ENCODE peak calls at places on chromosomes 1 and 21, in ten cellular contexts. One of them, this sample, is unnamed.

GRCh38 chr1:92480200-92480812 is 6.4 kb downstream of the GFI1 start:
- DNase-seq in psoas muscle: no peak
- DNase-seq in uterus: no peak
- DNase-seq in stromal cell of bone marrow: no peak
- DNase-seq in lower leg skin: no peak
- DNase-seq in NCI-H748 treated with DMSO at 0.1 percent for 48 hours: no peak
- DNase-seq in brain microvascular endothelial cell: no peak
- DNase-seq in CD4-positive, alpha-beta T cell: no peak
- DNase-seq in fibroblast of pulmonary artery: no peak
- DNase-seq in activated gamma-delta T cell treated with Interleukin-2 at 50 U/mL for 16 hours: no peak
- DNase-seq in this sample: no peak

GRCh38 chr21:34579411-34579810 is 35.5 kb downstream of the RCAN1 start:
- DNase-seq in psoas muscle: no peak
- DNase-seq in uterus: no peak
- DNase-seq in stromal cell of bone marrow: peak; percentile 61
- DNase-seq in lower leg skin: no peak
- DNase-seq in NCI-H748 treated with DMSO at 0.1 percent for 48 hours: no peak
- DNase-seq in brain microvascular endothelial cell: peak; percentile 47
- DNase-seq in CD4-positive, alpha-beta T cell: no peak
- DNase-seq in fibroblast of pulmonary artery: peak; percentile 27
- DNase-seq in activated gamma-delta T cell treated with Interleukin-2 at 50 U/mL for 16 hours: no peak
- DNase-seq in this sample: no peak

GRCh38 chr1:220182656-220183055 is 88.7 kb downstream of the IARS2 start:
- DNase-seq in psoas muscle: no peak
- DNase-seq in uterus: no peak
- DNase-seq in stromal cell of bone marrow: no peak
- DNase-seq in lower leg skin: no peak
- DNase-seq in NCI-H748 treated with DMSO at 0.1 percent for 48 hours: no peak
- DNase-seq in brain microvascular endothelial cell: peak; percentile 15
- DNase-seq in CD4-positive, alpha-beta T cell: no peak
- DNase-seq in fibroblast of pulmonary artery: peak; percentile 10
- DNase-seq in activated gamma-delta T cell treated with Interleukin-2 at 50 U/mL for 16 hours: no peak
- DNase-seq in this sample: no peak

GRCh38 chr1:9115656-9116205 is 13.2 kb downstream of the GPR157 start:
- DNase-seq in psoas muscle: no peak
- DNase-seq in uterus: no peak
- DNase-seq in stromal cell of bone marrow: no peak
- DNase-seq in lower leg skin: no peak
- DNase-seq in NCI-H748 treated with DMSO at 0.1 percent for 48 hours: no peak
- DNase-seq in brain microvascular endothelial cell: no peak
- DNase-seq in CD4-positive, alpha-beta T cell: no peak
- DNase-seq in fibroblast of pulmonary artery: peak; percentile 18
- DNase-seq in activated gamma-delta T cell treated with Interleukin-2 at 50 U/mL for 16 hours: no peak
- DNase-seq in this sample: no peak

GRCh38 chr1:206526064-206526911 is 19.0 kb downstream of the RASSF5 start:
- DNase-seq in psoas muscle: no peak
- DNase-seq in uterus: no peak
- DNase-seq in stromal cell of bone marrow: no peak
- DNase-seq in lower leg skin: no peak
- DNase-seq in NCI-H748 treated with DMSO at 0.1 percent for 48 hours: no peak
- DNase-seq in brain microvascular endothelial cell: no peak
- DNase-seq in CD4-positive, alpha-beta T cell: no peak
- DNase-seq in fibroblast of pulmonary artery: no peak
- DNase-seq in activated gamma-delta T cell treated with Interleukin-2 at 50 U/mL for 16 hours: no peak
- DNase-seq in this sample: no peak

GRCh38 chr1:95916616-95917015 is 682.6 kb downstream of the RWDD3 start:
- DNase-seq in psoas muscle: no peak
- DNase-seq in uterus: no peak
- DNase-seq in stromal cell of bone marrow: no peak
- DNase-seq in lower leg skin: no peak
- DNase-seq in NCI-H748 treated with DMSO at 0.1 percent for 48 hours: peak; percentile 8
- DNase-seq in brain microvascular endothelial cell: no peak
- DNase-seq in CD4-positive, alpha-beta T cell: no peak
- DNase-seq in fibroblast of pulmonary artery: peak; percentile 41
- DNase-seq in activated gamma-delta T cell treated with Interleukin-2 at 50 U/mL for 16 hours: no peak
- DNase-seq in this sample: peak; percentile 1

GRCh38 chr1:84855168-84855567 is 37.8 kb downstream of the LPAR3 start:
- DNase-seq in psoas muscle: no peak
- DNase-seq in uterus: no peak
- DNase-seq in stromal cell of bone marrow: peak; percentile 39
- DNase-seq in lower leg skin: no peak
- DNase-seq in NCI-H748 treated with DMSO at 0.1 percent for 48 hours: no peak
- DNase-seq in brain microvascular endothelial cell: no peak
- DNase-seq in CD4-positive, alpha-beta T cell: no peak
- DNase-seq in fibroblast of pulmonary artery: peak; percentile 65
- DNase-seq in activated gamma-delta T cell treated with Interleukin-2 at 50 U/mL for 16 hours: no peak
- DNase-seq in this sample: no peak

GRCh38 chr1:6330410-6330827 is 63.1 kb downstream of the ACOT7 start:
- DNase-seq in psoas muscle: no peak
- DNase-seq in uterus: peak; percentile 39
- DNase-seq in stromal cell of bone marrow: peak; percentile 65
- DNase-seq in lower leg skin: no peak
- DNase-seq in NCI-H748 treated with DMSO at 0.1 percent for 48 hours: no peak
- DNase-seq in brain microvascular endothelial cell: no peak
- DNase-seq in CD4-positive, alpha-beta T cell: no peak
- DNase-seq in fibroblast of pulmonary artery: peak; percentile 68
- DNase-seq in activated gamma-delta T cell treated with Interleukin-2 at 50 U/mL for 16 hours: no peak
- DNase-seq in this sample: no peak

GRCh38 chr1:19035356-19036048 is 79.0 kb upstream of the IFFO2 start:
- DNase-seq in psoas muscle: no peak
- DNase-seq in uterus: no peak
- DNase-seq in stromal cell of bone marrow: no peak
- DNase-seq in lower leg skin: no peak
- DNase-seq in NCI-H748 treated with DMSO at 0.1 percent for 48 hours: no peak
- DNase-seq in brain microvascular endothelial cell: no peak
- DNase-seq in CD4-positive, alpha-beta T cell: peak; percentile 16
- DNase-seq in fibroblast of pulmonary artery: no peak
- DNase-seq in activated gamma-delta T cell treated with Interleukin-2 at 50 U/mL for 16 hours: no peak
- DNase-seq in this sample: no peak

GRCh38 chr1:69513621-69514020 is 54.1 kb upstream of the LRRC7 start:
- DNase-seq in psoas muscle: no peak
- DNase-seq in uterus: no peak
- DNase-seq in stromal cell of bone marrow: peak; percentile 13
- DNase-seq in lower leg skin: no peak
- DNase-seq in NCI-H748 treated with DMSO at 0.1 percent for 48 hours: no peak
- DNase-seq in brain microvascular endothelial cell: no peak
- DNase-seq in CD4-positive, alpha-beta T cell: no peak
- DNase-seq in fibroblast of pulmonary artery: peak; percentile 35
- DNase-seq in activated gamma-delta T cell treated with Interleukin-2 at 50 U/mL for 16 hours: no peak
- DNase-seq in this sample: no peak

GRCh38 chr1:80153762-80154555 is 1147.4 kb upstream of the ADGRL4 start:
- DNase-seq in psoas muscle: no peak
- DNase-seq in uterus: no peak
- DNase-seq in stromal cell of bone marrow: no peak
- DNase-seq in lower leg skin: no peak
- DNase-seq in NCI-H748 treated with DMSO at 0.1 percent for 48 hours: no peak
- DNase-seq in brain microvascular endothelial cell: no peak
- DNase-seq in CD4-positive, alpha-beta T cell: no peak
- DNase-seq in fibroblast of pulmonary artery: no peak
- DNase-seq in activated gamma-delta T cell treated with Interleukin-2 at 50 U/mL for 16 hours: no peak
- DNase-seq in this sample: no peak

GRCh38 chr21:45993210-45994085 is 11.9 kb downstream of the COL6A1 start:
- DNase-seq in psoas muscle: peak; percentile 74
- DNase-seq in uterus: peak; percentile 44
- DNase-seq in stromal cell of bone marrow: no peak
- DNase-seq in lower leg skin: peak; percentile 14
- DNase-seq in NCI-H748 treated with DMSO at 0.1 percent for 48 hours: no peak
- DNase-seq in brain microvascular endothelial cell: no peak
- DNase-seq in CD4-positive, alpha-beta T cell: no peak
- DNase-seq in fibroblast of pulmonary artery: no peak
- DNase-seq in activated gamma-delta T cell treated with Interleukin-2 at 50 U/mL for 16 hours: peak; percentile 3
- DNase-seq in this sample: no peak

GRCh38 chr1:60970081-60970509 is 112.3 kb upstream of the NFIA start:
- DNase-seq in psoas muscle: no peak
- DNase-seq in uterus: no peak
- DNase-seq in stromal cell of bone marrow: no peak
- DNase-seq in lower leg skin: no peak
- DNase-seq in NCI-H748 treated with DMSO at 0.1 percent for 48 hours: peak; percentile 36
- DNase-seq in brain microvascular endothelial cell: no peak
- DNase-seq in CD4-positive, alpha-beta T cell: no peak
- DNase-seq in fibroblast of pulmonary artery: peak; percentile 53
- DNase-seq in activated gamma-delta T cell treated with Interleukin-2 at 50 U/mL for 16 hours: no peak
- DNase-seq in this sample: no peak

GRCh38 chr1:93614550-93615200 is 67.0 kb downstream of the BCAR3 start:
- DNase-seq in psoas muscle: no peak
- DNase-seq in uterus: no peak
- DNase-seq in stromal cell of bone marrow: no peak
- DNase-seq in lower leg skin: no peak
- DNase-seq in NCI-H748 treated with DMSO at 0.1 percent for 48 hours: no peak
- DNase-seq in brain microvascular endothelial cell: no peak
- DNase-seq in CD4-positive, alpha-beta T cell: no peak
- DNase-seq in fibroblast of pulmonary artery: no peak
- DNase-seq in activated gamma-delta T cell treated with Interleukin-2 at 50 U/mL for 16 hours: no peak
- DNase-seq in this sample: no peak

GRCh38 chr1:237032029-237032428 is 10.0 kb upstream of the RYR2 start:
- DNase-seq in psoas muscle: no peak
- DNase-seq in uterus: no peak
- DNase-seq in stromal cell of bone marrow: no peak
- DNase-seq in lower leg skin: no peak
- DNase-seq in NCI-H748 treated with DMSO at 0.1 percent for 48 hours: no peak
- DNase-seq in brain microvascular endothelial cell: peak; percentile 3
- DNase-seq in CD4-positive, alpha-beta T cell: no peak
- DNase-seq in fibroblast of pulmonary artery: no peak
- DNase-seq in activated gamma-delta T cell treated with Interleukin-2 at 50 U/mL for 16 hours: no peak
- DNase-seq in this sample: no peak

GRCh38 chr1:67787746-67788145 is 45.5 kb downstream of the GNG12 start:
- DNase-seq in psoas muscle: no peak
- DNase-seq in uterus: no peak
- DNase-seq in stromal cell of bone marrow: no peak
- DNase-seq in lower leg skin: no peak
- DNase-seq in NCI-H748 treated with DMSO at 0.1 percent for 48 hours: no peak
- DNase-seq in brain microvascular endothelial cell: no peak
- DNase-seq in CD4-positive, alpha-beta T cell: no peak
- DNase-seq in fibroblast of pulmonary artery: no peak
- DNase-seq in activated gamma-delta T cell treated with Interleukin-2 at 50 U/mL for 16 hours: no peak
- DNase-seq in this sample: no peak

GRCh38 chr1:181737056-181737455 is 253.7 kb downstream of the CACNA1E start:
- DNase-seq in psoas muscle: no peak
- DNase-seq in uterus: no peak
- DNase-seq in stromal cell of bone marrow: no peak
- DNase-seq in lower leg skin: no peak
- DNase-seq in NCI-H748 treated with DMSO at 0.1 percent for 48 hours: no peak
- DNase-seq in brain microvascular endothelial cell: no peak
- DNase-seq in CD4-positive, alpha-beta T cell: no peak
- DNase-seq in fibroblast of pulmonary artery: no peak
- DNase-seq in activated gamma-delta T cell treated with Interleukin-2 at 50 U/mL for 16 hours: no peak
- DNase-seq in this sample: no peak

GRCh38 chr1:201553496-201554166 is 14.7 kb downstream of the NAV1 start:
- DNase-seq in psoas muscle: no peak
- DNase-seq in uterus: no peak
- DNase-seq in stromal cell of bone marrow: no peak
- DNase-seq in lower leg skin: no peak
- DNase-seq in NCI-H748 treated with DMSO at 0.1 percent for 48 hours: no peak
- DNase-seq in brain microvascular endothelial cell: no peak
- DNase-seq in CD4-positive, alpha-beta T cell: no peak
- DNase-seq in fibroblast of pulmonary artery: no peak
- DNase-seq in activated gamma-delta T cell treated with Interleukin-2 at 50 U/mL for 16 hours: no peak
- DNase-seq in this sample: no peak

GRCh38 chr1:218887141-218887925 is 286.3 kb upstream of the LYPLAL1 start:
- DNase-seq in psoas muscle: no peak
- DNase-seq in uterus: no peak
- DNase-seq in stromal cell of bone marrow: no peak
- DNase-seq in lower leg skin: no peak
- DNase-seq in NCI-H748 treated with DMSO at 0.1 percent for 48 hours: no peak
- DNase-seq in brain microvascular endothelial cell: no peak
- DNase-seq in CD4-positive, alpha-beta T cell: no peak
- DNase-seq in fibroblast of pulmonary artery: no peak
- DNase-seq in activated gamma-delta T cell treated with Interleukin-2 at 50 U/mL for 16 hours: no peak
- DNase-seq in this sample: no peak

GRCh38 chr1:1241588-1242229 is 4.8 kb downstream of the C1QTNF12 start:
- DNase-seq in psoas muscle: no peak
- DNase-seq in uterus: no peak
- DNase-seq in stromal cell of bone marrow: no peak
- DNase-seq in lower leg skin: no peak
- DNase-seq in NCI-H748 treated with DMSO at 0.1 percent for 48 hours: no peak
- DNase-seq in brain microvascular endothelial cell: no peak
- DNase-seq in CD4-positive, alpha-beta T cell: no peak
- DNase-seq in fibroblast of pulmonary artery: no peak
- DNase-seq in activated gamma-delta T cell treated with Interleukin-2 at 50 U/mL for 16 hours: no peak
- DNase-seq in this sample: no peak